ENCODE peak calls at places on chromosomes 5 and 9, in ten cellular contexts. T is adrenal gland, U is K562, G is HCT116, H is prostate gland, V is Peyer's patch, J is heart left ventricle, F is uterus, E is transverse colon, Q is esophagus squamous epithelium. A is an unnamed sample.

GRCh38 chr5:139761501-139761900 is 34.1 kb upstream of the PSD2 start:
- DNase-seq in T (no peak), U (no peak), G (no peak), H (no peak), V (no peak), J (no peak), F (no peak), E (no peak), Q (no peak), A (no peak)

GRCh38 chr5:39014544-39014943 is 59.7 kb downstream of the RICTOR start:
- DNase-seq in T (no peak), U (no peak), G (no peak), H (no peak), V (no peak), J (no peak), F (no peak), E (no peak), Q (no peak), A (no peak)

GRCh38 chr5:67660149-67660548 is 463.6 kb upstream of the CD180 start:
- DNase-seq in T (no peak), U (no peak), G (no peak), H (no peak), V (no peak), J (no peak), F (no peak), E (no peak), Q (no peak), A (no peak)

GRCh38 chr5:446864-447263 is 3.9 kb downstream of the EXOC3 start:
- DNase-seq in T (no peak), U (peak), G (peak), H (no peak), V (peak), J (peak), F (no peak), E (peak), Q (no peak), A (no peak)

GRCh38 chr5:147887026-147887627 is 8.6 kb downstream of the SCGB3A2 start:
- DNase-seq in T (no peak), U (no peak), G (peak), H (peak), V (no peak), J (no peak), F (no peak), E (no peak), Q (no peak), A (no peak)

GRCh38 chr5:85096426-85096825 is 711.7 kb upstream of the EDIL3 start:
- DNase-seq in T (no peak), U (no peak), G (no peak), H (no peak), V (no peak), J (no peak), F (no peak), E (no peak), Q (no peak), A (no peak)

GRCh38 chr9:33101104-33101951 is 24.9 kb upstream of the SMU1 start:
- DNase-seq in T (peak), U (no peak), G (no peak), H (no peak), V (no peak), J (no peak), F (no peak), E (no peak), Q (no peak), A (no peak)

GRCh38 chr9:81776390-81776789 is 87.0 kb upstream of the TLE1 start:
- DNase-seq in T (no peak), U (no peak), G (no peak), H (no peak), V (no peak), J (no peak), F (no peak), E (peak), Q (no peak), A (peak)

GRCh38 chr9:96487949-96488348 is 38.0 kb downstream of the HABP4 start:
- DNase-seq in T (no peak), U (no peak), G (no peak), H (no peak), V (no peak), J (peak), F (peak), E (no peak), Q (no peak), A (no peak)

GRCh38 chr9:103168254-103168653 is 173.1 kb downstream of the CYLC2 start:
- DNase-seq in T (no peak), U (no peak), G (no peak), H (no peak), V (no peak), J (no peak), F (no peak), E (no peak), Q (no peak), A (no peak)

GRCh38 chr9:33029106-33029788 is 4.2 kb downstream of the DNAJA1 start:
- DNase-seq in T (peak), U (no peak), G (no peak), H (no peak), V (no peak), J (no peak), F (no peak), E (no peak), Q (no peak), A (no peak)

GRCh38 chr5:143206194-143207053 is 197.1 kb downstream of the NR3C1 start:
- DNase-seq in T (no peak), U (no peak), G (no peak), H (no peak), V (no peak), J (no peak), F (no peak), E (no peak), Q (no peak), A (no peak)

GRCh38 chr5:33129309-33129708 is 311.5 kb upstream of the TARS1 start:
- DNase-seq in T (no peak), U (no peak), G (no peak), H (no peak), V (no peak), J (no peak), F (no peak), E (no peak), Q (no peak), A (no peak)

GRCh38 chr9:85258823-85259370 is 482.9 kb downstream of the AGTPBP1 start:
- DNase-seq in T (peak), U (peak), G (peak), H (peak), V (no peak), J (no peak), F (no peak), E (peak), Q (no peak), A (no peak)

GRCh38 chr9:114098660-114099522 is at the start of gene KIF12:
- DNase-seq in T (no peak), U (peak), G (peak), H (peak), V (peak), J (peak), F (peak), E (peak), Q (no peak), A (no peak)

GRCh38 chr5:132387649-132388117 is 18.2 kb downstream of the SLC22A5 start:
- DNase-seq in T (peak), U (peak), G (peak), H (peak), V (peak), J (no peak), F (peak), E (peak), Q (no peak), A (peak)

GRCh38 chr5:78592735-78593386 is 55.7 kb downstream of the LHFPL2 start:
- DNase-seq in T (no peak), U (no peak), G (no peak), H (no peak), V (no peak), J (no peak), F (no peak), E (no peak), Q (no peak), A (no peak)

GRCh38 chr5:78593465-78593864 is 55.1 kb downstream of the LHFPL2 start:
- DNase-seq in T (no peak), U (no peak), G (no peak), H (no peak), V (no peak), J (no peak), F (no peak), E (no peak), Q (no peak), A (no peak)

GRCh38 chr5:78591227-78591626 is 57.3 kb downstream of the LHFPL2 start:
- DNase-seq in T (no peak), U (no peak), G (peak), H (no peak), V (no peak), J (no peak), F (no peak), E (no peak), Q (no peak), A (no peak)

GRCh38 chr5:78594014-78594413 is 54.6 kb downstream of the LHFPL2 start:
- DNase-seq in T (no peak), U (no peak), G (no peak), H (no peak), V (no peak), J (no peak), F (no peak), E (no peak), Q (no peak), A (no peak)

GRCh38 chr5:78591972-78592700 is 56.4 kb downstream of the LHFPL2 start:
- DNase-seq in T (no peak), U (no peak), G (no peak), H (no peak), V (no peak), J (no peak), F (no peak), E (no peak), Q (no peak), A (no peak)
- H3K27ac ChIP-seq in T (no peak), U (no peak), G (no peak), H (peak), V (no peak), J (no peak), F (peak), E (peak), Q (no peak), A (no peak)

GRCh38 chr9:5949103-5949699 is 58.5 kb downstream of the MLANA start:
- DNase-seq in T (no peak), U (no peak), G (no peak), H (no peak), V (no peak), J (no peak), F (no peak), E (no peak), Q (no peak), A (no peak)
- H3K4me3 ChIP-seq in T (no peak), U (no peak), G (no peak), H (no peak), V (no peak), J (no peak), F (no peak), E (peak), Q (no peak), A (no peak)

GRCh38 chr9:27528278-27528885 is 1.2 kb downstream of the MOB3B start:
- DNase-seq in T (peak), U (peak), G (no peak), H (peak), V (peak), J (peak), F (peak), E (peak), Q (peak), A (peak)
- TF ChIP-seq POLR2A in T (no peak), U (no peak), G (no peak), H (peak), V (peak), J (no peak), F (peak), E (peak), Q (peak), A (peak)

GRCh38 chr5:141485305-141486055 is 650 bp downstream of the PCDHGC4 start:
- DNase-seq in T (no peak), U (no peak), G (no peak), H (no peak), V (no peak), J (no peak), F (no peak), E (no peak), Q (no peak), A (peak)
- H3K27ac ChIP-seq in T (no peak), U (no peak), G (no peak), H (no peak), V (no peak), J (no peak), F (no peak), E (no peak), Q (peak), A (no peak)

GRCh38 chr9:99259231-99259918 is 37.3 kb downstream of the SEC61B start:
- DNase-seq in T (peak), U (peak), G (no peak), H (peak), V (peak), J (peak), F (peak), E (peak), Q (no peak), A (peak)
- H3K4me3 ChIP-seq in T (peak), U (no peak), G (no peak), H (peak), V (peak), J (peak), F (peak), E (peak), Q (peak), A (peak)

GRCh38 chr5:37247036-37247435 is 2.1 kb downstream of the CPLANE1 start:
- DNase-seq in T (no peak), U (no peak), G (no peak), H (no peak), V (no peak), J (no peak), F (no peak), E (no peak), Q (no peak), A (no peak)

GRCh38 chr5:37248387-37248969 is 698 bp downstream of the CPLANE1 start:
- DNase-seq in T (no peak), U (no peak), G (no peak), H (no peak), V (no peak), J (no peak), F (no peak), E (no peak), Q (no peak), A (no peak)

GRCh38 chr5:37249820-37250175 is 622 bp upstream of the CPLANE1 start:
- DNase-seq in T (no peak), U (no peak), G (no peak), H (no peak), V (no peak), J (no peak), F (no peak), E (no peak), Q (no peak), A (no peak)

GRCh38 chr5:37247496-37247895 is 1.7 kb downstream of the CPLANE1 start:
- DNase-seq in T (no peak), U (no peak), G (no peak), H (no peak), V (no peak), J (no peak), F (no peak), E (no peak), Q (no peak), A (no peak)

GRCh38 chr5:37248970-37249819 is at the start of gene CPLANE1:
- DNase-seq in T (peak), U (no peak), G (no peak), H (peak), V (peak), J (peak), F (peak), E (peak), Q (peak), A (peak)
- TF ChIP-seq POLR2A in T (peak), U (no peak), G (peak), H (peak), V (peak), J (peak), F (peak), E (peak), Q (no peak), A (peak)